ENCODE peak calls at places on chromosomes 7 and 10, in nine cellular contexts. D, A, N, Y, I, W, X, E and G are unnamed samples.

GRCh38 chr7:149776305-149776704 is 2.9 kb upstream of the ZNF467 start:
- DNase-seq in D (no peak), A (no peak), N (no peak), Y (peak), I (no peak), W (no peak), X (no peak), E (no peak), G (no peak)

GRCh38 chr10:111479966-111480365 is 403.1 kb downstream of the ADRA2A start:
- DNase-seq in D (peak), A (no peak), N (no peak), Y (no peak), I (no peak), W (no peak), X (no peak), E (no peak), G (no peak)

GRCh38 chr10:52322941-52323340 is 8.9 kb downstream of the DKK1 start:
- DNase-seq in D (peak), A (no peak), N (no peak), Y (no peak), I (no peak), W (no peak), X (no peak), E (no peak), G (no peak)

GRCh38 chr7:155375337-155376277 is 77.9 kb downstream of the INSIG1 start:
- DNase-seq in D (no peak), A (no peak), N (no peak), Y (no peak), I (no peak), W (no peak), X (no peak), E (no peak), G (no peak)

GRCh38 chr7:87328281-87328680 is 17.2 kb upstream of the CROT start:
- DNase-seq in D (peak), A (peak), N (no peak), Y (no peak), I (no peak), W (no peak), X (no peak), E (no peak), G (no peak)

GRCh38 chr7:133026210-133026859 is 55.6 kb downstream of the CHCHD3 start:
- DNase-seq in D (no peak), A (no peak), N (no peak), Y (no peak), I (no peak), W (no peak), X (no peak), E (no peak), G (no peak)

GRCh38 chr7:155587486-155587885 is 41.1 kb upstream of the CNPY1 start:
- DNase-seq in D (no peak), A (no peak), N (no peak), Y (peak), I (no peak), W (no peak), X (no peak), E (no peak), G (no peak)

GRCh38 chr7:50436133-50436802 is 13.9 kb downstream of the FIGNL1 start:
- DNase-seq in D (peak), A (peak), N (no peak), Y (no peak), I (no peak), W (no peak), X (peak), E (no peak), G (peak)

GRCh38 chr7:457814-458510 is 61.7 kb downstream of the PDGFA start:
- DNase-seq in D (no peak), A (no peak), N (no peak), Y (peak), I (no peak), W (no peak), X (no peak), E (no peak), G (no peak)

GRCh38 chr10:43229208-43230061 is 37.4 kb downstream of the RASGEF1A start:
- DNase-seq in D (no peak), A (no peak), N (no peak), Y (peak), I (peak), W (no peak), X (no peak), E (no peak), G (no peak)

GRCh38 chr7:82961240-82961639 is 201.4 kb downstream of the PCLO start:
- DNase-seq in D (no peak), A (no peak), N (no peak), Y (no peak), I (no peak), W (no peak), X (no peak), E (no peak), G (no peak)

GRCh38 chr7:73811760-73812168 is 19.0 kb upstream of the CLDN4 start:
- DNase-seq in D (peak), A (peak), N (no peak), Y (peak), I (peak), W (no peak), X (no peak), E (peak), G (no peak)

GRCh38 chr10:57689898-57690297 is 577.8 kb downstream of the IPMK start:
- DNase-seq in D (no peak), A (no peak), N (no peak), Y (no peak), I (no peak), W (no peak), X (no peak), E (no peak), G (no peak)

GRCh38 chr7:82762880-82763279 is 319.3 kb upstream of the CACNA2D1 start:
- DNase-seq in D (no peak), A (no peak), N (no peak), Y (no peak), I (no peak), W (no peak), X (no peak), E (no peak), G (no peak)

GRCh38 chr10:102113261-102113955 is 6.8 kb downstream of the LDB1 start:
- DNase-seq in D (no peak), A (no peak), N (no peak), Y (no peak), I (no peak), W (no peak), X (no peak), E (no peak), G (no peak)

GRCh38 chr7:93574646-93575554 is at the start of gene CALCR:
- DNase-seq in D (no peak), A (no peak), N (no peak), Y (peak), I (no peak), W (no peak), X (no peak), E (no peak), G (peak)

GRCh38 chr10:37124532-37124931 is 866 bp upstream of the ANKRD30A start:
- DNase-seq in D (no peak), A (no peak), N (no peak), Y (no peak), I (no peak), W (no peak), X (no peak), E (no peak), G (no peak)

GRCh38 chr10:79272353-79272752 is 74.9 kb upstream of the PPIF start:
- DNase-seq in D (peak), A (no peak), N (no peak), Y (no peak), I (no peak), W (no peak), X (no peak), E (no peak), G (no peak)
- H3K4me3 ChIP-seq in D (no peak), A (no peak), N (no peak), Y (no peak), I (no peak), W (no peak), X (no peak), E (no peak), G (no peak)

DNA sequence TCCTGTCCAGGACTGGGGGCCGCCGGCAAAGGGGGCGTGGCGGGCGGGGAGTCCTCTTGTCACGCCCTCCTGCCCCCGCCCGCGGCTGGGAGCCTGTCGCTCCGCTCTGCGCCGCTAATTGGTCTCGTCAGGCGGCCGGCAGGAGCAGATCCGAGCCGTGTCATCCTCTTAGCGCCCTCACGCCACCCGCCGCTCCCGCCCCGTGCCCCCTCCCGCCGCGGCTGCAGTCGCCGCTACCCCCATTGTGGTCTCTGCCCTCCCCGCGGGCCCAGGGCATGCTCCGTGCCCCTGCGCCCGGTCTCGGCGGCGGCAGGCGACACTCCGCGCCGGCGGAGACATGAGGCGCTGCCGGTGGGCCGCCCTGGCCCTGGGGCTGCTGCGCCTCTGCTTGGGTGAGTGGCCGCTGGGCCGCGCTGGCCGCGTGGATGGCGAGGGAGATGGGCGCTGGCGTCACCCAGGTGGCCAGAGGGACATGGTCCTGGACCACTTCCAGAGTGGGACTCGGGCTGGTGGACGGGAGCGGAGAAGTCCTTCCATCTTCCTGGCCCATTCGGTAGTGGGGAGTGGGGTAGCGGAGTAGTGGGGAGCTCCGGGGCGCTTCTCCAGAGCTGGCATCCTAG is at the start of gene CDHR1:
- DNase-seq in D (no peak), A (no peak), N (no peak), Y (peak), I (no peak), W (no peak), X (no peak), E (no peak), G (no peak)
- H3K4me3 ChIP-seq in D (peak), A (no peak), N (peak), Y (peak), I (peak), W (peak), X (peak), E (peak), G (no peak)

GRCh38 chr10:18542832-18543231 is 108.6 kb downstream of the NSUN6 start:
- DNase-seq in D (peak), A (peak), N (peak), Y (no peak), I (no peak), W (no peak), X (peak), E (peak), G (no peak)
- H3K4me3 ChIP-seq in D (no peak), A (no peak), N (no peak), Y (no peak), I (no peak), W (no peak), X (no peak), E (no peak), G (no peak)

GRCh38 chr7:64574481-64575159 is 11.7 kb upstream of the ZNF680 start:
- DNase-seq in D (peak), A (peak), N (no peak), Y (no peak), I (no peak), W (no peak), X (peak), E (no peak), G (no peak)
- H3K4me3 ChIP-seq in D (peak), A (peak), N (no peak), Y (peak), I (peak), W (no peak), X (peak), E (no peak), G (no peak)

GRCh38 chr10:96271017-96271815 is at the start of gene BLNK:
- DNase-seq in D (peak), A (no peak), N (no peak), Y (peak), I (no peak), W (peak), X (peak), E (no peak), G (peak)
- H3K4me3 ChIP-seq in D (no peak), A (no peak), N (no peak), Y (peak), I (no peak), W (peak), X (peak), E (no peak), G (no peak)